ENCODE peak calls at places on chromosomes 3 and 15, in four cellular contexts. Y is activated B cell treated with CpG ODN at 0.5 μM for 24 hours, R is left ventricle myocardium superior, C is D341Med. X is an unnamed sample.

GRCh38 chr15:100902436-100903190 is 16.5 kb upstream of the LRRK1 start:
- DNase-seq in Y (no peak), R (peak), C (no peak), X (peak)

GRCh38 chr3:159239054-159239453 is 437.2 kb downstream of the MFSD1 start:
- DNase-seq in Y (no peak), R (no peak), C (no peak), X (no peak)

GRCh38 chr3:122689587-122689986 is 8.9 kb downstream of the PARP14 start:
- DNase-seq in Y (no peak), R (no peak), C (no peak), X (no peak)

GRCh38 chr3:59578129-59578528 is 528.3 kb upstream of the CFAP20DC start:
- DNase-seq in Y (no peak), R (no peak), C (no peak), X (no peak)

GRCh38 chr3:62261800-62262199 is 111.5 kb downstream of the FEZF2 start:
- DNase-seq in Y (no peak), R (no peak), C (no peak), X (no peak)

GRCh38 chr15:47460775-47461174 is 256.5 kb upstream of the SEMA6D start:
- DNase-seq in Y (no peak), R (no peak), C (no peak), X (no peak)

GRCh38 chr3:108897883-108898282 is 55.8 kb downstream of the GUCA1C start:
- DNase-seq in Y (no peak), R (no peak), C (no peak), X (no peak)

GRCh38 chr15:89383635-89384604 is 49.3 kb upstream of the POLG start:
- DNase-seq in Y (no peak), R (peak), C (peak), X (peak)

GRCh38 chr3:57079221-57079831 is 18.9 kb downstream of the SPATA12 start:
- DNase-seq in Y (peak), R (peak), C (peak), X (no peak)

GRCh38 chr3:8453153-8453552 is 48.5 kb upstream of the LMCD1 start:
- DNase-seq in Y (no peak), R (no peak), C (no peak), X (no peak)

GRCh38 chr15:31403096-31403495 is 76.5 kb downstream of the KLF13 start:
- DNase-seq in Y (no peak), R (no peak), C (no peak), X (no peak)

GRCh38 chr3:22792533-22792932 is 410.6 kb upstream of the UBE2E2 start:
- DNase-seq in Y (no peak), R (no peak), C (no peak), X (no peak)

GRCh38 chr15:32908135-32908801 is 190.5 kb downstream of the GREM1 start:
- DNase-seq in Y (peak), R (no peak), C (no peak), X (peak)

GRCh38 chr3:23620044-23620443 is 185.7 kb upstream of the UBE2E1 start:
- DNase-seq in Y (no peak), R (peak), C (no peak), X (no peak)

GRCh38 chr3:114645392-114645791 is 351.6 kb downstream of the TIGIT start:
- DNase-seq in Y (no peak), R (no peak), C (no peak), X (no peak)

GRCh38 chr15:47374222-47374621 is 343.1 kb upstream of the SEMA6D start:
- DNase-seq in Y (no peak), R (no peak), C (peak), X (no peak)

GRCh38 chr15:90097475-90097874 is 4.8 kb downstream of the IDH2 start:
- DNase-seq in Y (no peak), R (no peak), C (no peak), X (no peak)

GRCh38 chr3:98971183-98971681 is 69.7 kb upstream of the DCBLD2 start:
- DNase-seq in Y (no peak), R (no peak), C (no peak), X (no peak)

GRCh38 chr15:87871738-87872315 is 384.7 kb downstream of the NTRK3 start:
- DNase-seq in Y (no peak), R (no peak), C (no peak), X (no peak)

X was measured in smooth muscle cell of the brain vasculature.